ENCODE peak calls at places on chromosomes 6 and 20, in four cellular contexts. G is H4, A is memory B cell, S is choroid plexus epithelial cell. K is an unnamed sample.

GRCh38 chr20:57482148-57482547 is 42.8 kb downstream of the CTCFL start:
- DNase-seq in G (no peak), A (no peak), S (no peak), K (no peak)

GRCh38 chr6:90144396-90144795 is 152.2 kb downstream of the BACH2 start:
- DNase-seq in G (no peak), A (no peak), S (no peak), K (no peak)

GRCh38 chr6:15907914-15908518 is 220.9 kb upstream of the MYLIP start:
- DNase-seq in G (no peak), A (no peak), S (no peak), K (no peak)

GRCh38 chr20:13147971-13148370 is 73.1 kb upstream of the ISM1 start:
- DNase-seq in G (no peak), A (no peak), S (no peak), K (no peak)

GRCh38 chr6:139060332-139060731 is 31.8 kb downstream of the ABRACL start:
- DNase-seq in G (peak; percentile 32), A (no peak), S (peak; percentile 85), K (no peak)

GRCh38 chr6:169738204-169738971 is 13.0 kb downstream of the DYNLT2 start:
- DNase-seq in G (no peak), A (no peak), S (peak; percentile 37), K (no peak)

GRCh38 chr20:6730929-6731328 is 36.6 kb upstream of the BMP2 start:
- DNase-seq in G (no peak), A (no peak), S (no peak), K (no peak)

GRCh38 chr6:11971154-11971553 is 41.0 kb upstream of the HIVEP1 start:
- DNase-seq in G (peak; percentile 71), A (no peak), S (peak; percentile 80), K (no peak)

GRCh38 chr20:38975539-38976120 is 13.5 kb downstream of the DHX35 start:
- DNase-seq in G (no peak), A (no peak), S (no peak), K (peak; percentile 73)

GRCh38 chr6:25138024-25138696 is 141.0 kb upstream of the CARMIL1 start:
- DNase-seq in G (peak; percentile 80), A (peak; percentile 38), S (peak; percentile 82), K (peak; percentile 25)

GRCh38 chr20:63130654-63131577 is 85.0 kb downstream of the YTHDF1 start:
- DNase-seq in G (no peak), A (no peak), S (no peak), K (no peak)

GRCh38 chr20:30811896-30812671 is 445.4 kb upstream of the DEFB115 start:
- DNase-seq in G (peak; percentile 35), A (peak; percentile 11), S (peak; percentile 63), K (no peak)

GRCh38 chr6:73691512-73691911 is 4.5 kb upstream of the CD109 start:
- DNase-seq in G (no peak), A (no peak), S (peak; percentile 56), K (no peak)

GRCh38 chr20:57680934-57681914 is 28.6 kb downstream of the PMEPA1 start:
- DNase-seq in G (no peak), A (peak; percentile 65), S (no peak), K (no peak)

GRCh38 chr6:136666041-136666440 is 115.8 kb upstream of the MAP7 start:
- DNase-seq in G (no peak), A (no peak), S (no peak), K (no peak)

GRCh38 chr6:140744648-140745320 is 1370.3 kb upstream of the CITED2 start:
- DNase-seq in G (peak; percentile 7), A (no peak), S (peak; percentile 72), K (no peak)

GRCh38 chr6:13761361-13762036 is 49.9 kb upstream of the RANBP9 start:
- DNase-seq in G (no peak), A (no peak), S (no peak), K (no peak)

GRCh38 chr6:31356946-31357466 is at the start of gene HLA-B:
- DNase-seq in G (peak; percentile 81), A (peak; percentile 68), S (peak; percentile 89), K (peak; percentile 81)

GRCh38 chr6:36136551-36136950 is 6.2 kb downstream of the MAPK13 start:
- DNase-seq in G (no peak), A (no peak), S (no peak), K (no peak)

GRCh38 chr20:51135926-51136325 is 113.0 kb upstream of the KCNG1 start:
- DNase-seq in G (no peak), A (no peak), S (no peak), K (no peak)

GRCh38 chr6:39452306-39452705 is 129.8 kb upstream of the KCNK16 start:
- DNase-seq in G (peak; percentile 22), A (no peak), S (peak; percentile 41), K (no peak)

GRCh38 chr6:144194293-144194828 is 44.0 kb downstream of the STX11 start:
- DNase-seq in G (no peak), A (no peak), S (peak; percentile 19), K (no peak)